ENCODE peak calls at places on chromosome 19, in nine cellular contexts. One of them, this sample, is unnamed.
A peak's percentile ranks its signal among the peaks of the same experiment; 100 is the strongest.

GRCh38 chr19:50362656-50363424 is 2.6 kb downstream of the NAPSA start:
- DNase-seq in ascending aorta: no peak
- DNase-seq in osteoblast: no peak
- DNase-seq in epithelial cell of proximal tubule: no peak
- DNase-seq in fibroblast of lung: no peak
- DNase-seq in IMR-90: no peak
- DNase-seq in AG04450: no peak
- DNase-seq in fibroblast of the aortic adventitia: no peak
- DNase-seq in astrocyte of the spinal cord: no peak
- DNase-seq in this sample: no peak

GRCh38 chr19:37333457-37333856 is 37.4 kb upstream of the ZNF527 start:
- DNase-seq in ascending aorta: no peak
- DNase-seq in osteoblast: no peak
- DNase-seq in epithelial cell of proximal tubule: no peak
- DNase-seq in fibroblast of lung: no peak
- DNase-seq in IMR-90: no peak
- DNase-seq in AG04450: no peak
- DNase-seq in fibroblast of the aortic adventitia: peak; percentile 32
- DNase-seq in astrocyte of the spinal cord: no peak
- DNase-seq in this sample: no peak

GRCh38 chr19:47865166-47865565 is 6.1 kb downstream of the TPRX2 start:
- DNase-seq in ascending aorta: no peak
- DNase-seq in osteoblast: peak; percentile 34
- DNase-seq in epithelial cell of proximal tubule: no peak
- DNase-seq in fibroblast of lung: no peak
- DNase-seq in IMR-90: no peak
- DNase-seq in AG04450: no peak
- DNase-seq in fibroblast of the aortic adventitia: no peak
- DNase-seq in astrocyte of the spinal cord: no peak
- DNase-seq in this sample: no peak

GRCh38 chr19:47694466-47695273 is 18.6 kb upstream of the EHD2 start:
- DNase-seq in ascending aorta: no peak
- DNase-seq in osteoblast: peak; percentile 50
- DNase-seq in epithelial cell of proximal tubule: no peak
- DNase-seq in fibroblast of lung: no peak
- DNase-seq in IMR-90: no peak
- DNase-seq in AG04450: no peak
- DNase-seq in fibroblast of the aortic adventitia: no peak
- DNase-seq in astrocyte of the spinal cord: no peak
- DNase-seq in this sample: no peak

GRCh38 chr19:50025794-50026549 is at the start of gene ZNF473:
- DNase-seq in ascending aorta: peak; percentile 86
- DNase-seq in osteoblast: peak; percentile 98
- DNase-seq in epithelial cell of proximal tubule: no peak
- DNase-seq in fibroblast of lung: peak; percentile 96
- DNase-seq in IMR-90: peak; percentile 94
- DNase-seq in AG04450: peak; percentile 89
- DNase-seq in fibroblast of the aortic adventitia: no peak
- DNase-seq in astrocyte of the spinal cord: peak; percentile 98
- DNase-seq in this sample: peak; percentile 75

GRCh38 chr19:49689133-49690072 is at the start of gene ADM5:
- DNase-seq in ascending aorta: no peak
- DNase-seq in osteoblast: peak; percentile 70
- DNase-seq in epithelial cell of proximal tubule: no peak
- DNase-seq in fibroblast of lung: no peak
- DNase-seq in IMR-90: no peak
- DNase-seq in AG04450: no peak
- DNase-seq in fibroblast of the aortic adventitia: no peak
- DNase-seq in astrocyte of the spinal cord: no peak
- DNase-seq in this sample: no peak

GRCh38 chr19:50921391-50922315 is 10.5 kb upstream of the KLK4 start:
- DNase-seq in ascending aorta: no peak
- DNase-seq in osteoblast: no peak
- DNase-seq in epithelial cell of proximal tubule: no peak
- DNase-seq in fibroblast of lung: no peak
- DNase-seq in IMR-90: no peak
- DNase-seq in AG04450: no peak
- DNase-seq in fibroblast of the aortic adventitia: peak; percentile 42
- DNase-seq in astrocyte of the spinal cord: no peak
- DNase-seq in this sample: no peak

GRCh38 chr19:41821003-41821735 is 23.3 kb downstream of the LYPD4 start:
- DNase-seq in ascending aorta: no peak
- DNase-seq in osteoblast: no peak
- DNase-seq in epithelial cell of proximal tubule: peak; percentile 6
- DNase-seq in fibroblast of lung: peak; percentile 15
- DNase-seq in IMR-90: peak; percentile 15
- DNase-seq in AG04450: no peak
- DNase-seq in fibroblast of the aortic adventitia: peak; percentile 26
- DNase-seq in astrocyte of the spinal cord: no peak
- DNase-seq in this sample: no peak

GRCh38 chr19:619286-620002 is 13.9 kb downstream of the POLRMT start:
- DNase-seq in ascending aorta: no peak
- DNase-seq in osteoblast: no peak
- DNase-seq in epithelial cell of proximal tubule: no peak
- DNase-seq in fibroblast of lung: no peak
- DNase-seq in IMR-90: no peak
- DNase-seq in AG04450: no peak
- DNase-seq in fibroblast of the aortic adventitia: no peak
- DNase-seq in astrocyte of the spinal cord: no peak
- DNase-seq in this sample: no peak

GRCh38 chr19:49427855-49428546 is 2.8 kb downstream of the GFY start:
- DNase-seq in ascending aorta: no peak
- DNase-seq in osteoblast: peak; percentile 92
- DNase-seq in epithelial cell of proximal tubule: no peak
- DNase-seq in fibroblast of lung: no peak
- DNase-seq in IMR-90: no peak
- DNase-seq in AG04450: no peak
- DNase-seq in fibroblast of the aortic adventitia: no peak
- DNase-seq in astrocyte of the spinal cord: no peak
- DNase-seq in this sample: no peak

GRCh38 chr19:10009269-10009665 is 1.0 kb downstream of the COL5A3 start:
- DNase-seq in ascending aorta: no peak
- DNase-seq in osteoblast: peak; percentile 98
- DNase-seq in epithelial cell of proximal tubule: no peak
- DNase-seq in fibroblast of lung: peak; percentile 89
- DNase-seq in IMR-90: peak; percentile 92
- DNase-seq in AG04450: peak; percentile 85
- DNase-seq in fibroblast of the aortic adventitia: peak; percentile 81
- DNase-seq in astrocyte of the spinal cord: peak; percentile 87
- DNase-seq in this sample: no peak

DNA sequence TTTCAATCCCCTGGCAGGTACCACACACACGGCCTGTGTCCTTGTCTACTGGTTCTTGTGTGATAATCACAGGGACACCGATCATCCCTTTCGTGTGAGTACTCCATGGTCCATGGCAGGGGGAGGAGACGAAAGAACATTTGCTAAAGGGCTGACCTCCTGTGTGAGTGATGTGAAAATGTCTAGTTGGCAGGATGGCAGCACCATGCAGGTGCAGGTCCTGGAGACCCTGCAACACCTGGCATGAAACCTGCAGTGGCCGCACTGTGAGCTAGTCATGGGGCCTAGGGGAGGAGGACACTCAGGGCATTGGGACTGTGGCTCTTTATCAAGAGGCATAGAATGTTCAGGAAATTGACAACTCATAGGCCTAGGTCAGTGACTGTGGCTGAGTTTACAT is 22.9 kb upstream of the LGALS14 start:
- DNase-seq in ascending aorta: no peak
- DNase-seq in osteoblast: no peak
- DNase-seq in epithelial cell of proximal tubule: no peak
- DNase-seq in fibroblast of lung: no peak
- DNase-seq in IMR-90: no peak
- DNase-seq in AG04450: no peak
- DNase-seq in fibroblast of the aortic adventitia: no peak
- DNase-seq in astrocyte of the spinal cord: no peak
- DNase-seq in this sample: no peak
- H3K4me3 ChIP-seq in ascending aorta: no peak overlapping the region
- H3K4me3 ChIP-seq in osteoblast: no peak overlapping the region
- H3K4me3 ChIP-seq in epithelial cell of proximal tubule: no peak overlapping the region
- H3K4me3 ChIP-seq in fibroblast of lung: no peak overlapping the region
- H3K4me3 ChIP-seq in IMR-90: no peak overlapping the region
- H3K4me3 ChIP-seq in AG04450: no peak overlapping the region
- H3K4me3 ChIP-seq in fibroblast of the aortic adventitia: no peak overlapping the region
- H3K4me3 ChIP-seq in astrocyte of the spinal cord: no peak overlapping the region
- H3K4me3 ChIP-seq in this sample: no peak overlapping the region

DNA sequence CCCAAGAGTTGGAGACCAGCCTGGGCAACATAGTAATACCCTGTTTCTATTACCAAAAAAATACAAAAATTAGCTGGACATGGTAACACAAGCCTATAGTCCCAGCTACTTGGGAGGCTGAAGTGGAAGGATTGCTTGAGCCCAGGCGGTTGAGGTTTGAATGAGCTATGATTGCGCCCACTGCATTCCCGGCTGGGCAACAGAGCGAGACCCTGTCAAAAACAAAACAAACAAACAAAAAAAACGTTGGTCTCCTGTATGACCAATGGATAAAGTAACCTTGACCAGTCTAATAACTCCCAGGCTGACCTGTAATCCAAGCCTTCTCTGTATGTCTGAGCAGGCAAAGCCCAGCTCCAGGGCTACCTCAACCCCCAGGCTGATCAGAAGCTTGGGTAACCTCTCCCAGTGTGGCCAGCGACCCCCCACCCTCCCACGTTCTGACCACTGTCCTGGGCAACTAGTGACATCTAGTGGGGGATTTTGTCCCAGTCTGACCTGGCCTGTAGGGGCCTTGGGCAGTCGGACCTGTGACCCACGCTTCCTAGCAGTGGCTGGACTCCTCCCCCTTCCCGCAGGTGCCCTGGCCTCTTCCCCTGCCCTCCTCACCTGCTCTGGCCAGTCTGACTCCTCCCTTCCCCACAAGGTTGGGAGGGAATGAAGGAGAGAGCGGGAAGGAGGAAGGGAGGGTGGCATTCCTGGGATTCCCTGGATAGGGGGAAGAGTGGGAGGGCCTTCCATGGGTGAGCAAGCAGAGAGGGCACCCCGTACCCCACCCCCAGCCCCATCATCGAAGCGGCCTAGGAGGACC is 1.0 kb upstream of the BCAM start:
- DNase-seq in ascending aorta: no peak
- DNase-seq in osteoblast: peak; percentile 93
- DNase-seq in epithelial cell of proximal tubule: peak; percentile 31
- DNase-seq in fibroblast of lung: peak; percentile 43
- DNase-seq in IMR-90: peak; percentile 34
- DNase-seq in AG04450: no peak
- DNase-seq in fibroblast of the aortic adventitia: peak; percentile 34
- DNase-seq in astrocyte of the spinal cord: peak; percentile 17
- DNase-seq in this sample: no peak
- TF ChIP-seq CTCF in ascending aorta: no peak
- TF ChIP-seq CTCF in osteoblast: peak; percentile 53
- TF ChIP-seq CTCF in epithelial cell of proximal tubule: peak; percentile 60
- TF ChIP-seq CTCF in fibroblast of lung: peak; percentile 48
- TF ChIP-seq CTCF in IMR-90: peak; percentile 59
- TF ChIP-seq CTCF in AG04450: peak; percentile 53
- TF ChIP-seq CTCF in fibroblast of the aortic adventitia: peak; percentile 53
- TF ChIP-seq CTCF in astrocyte of the spinal cord: peak; percentile 60
- TF ChIP-seq CTCF in this sample: peak; percentile 43

GRCh38 chr19:13208131-13208963 is 58.1 kb downstream of the IER2 start:
- DNase-seq in ascending aorta: no peak
- DNase-seq in osteoblast: peak; percentile 100
- DNase-seq in epithelial cell of proximal tubule: no peak
- DNase-seq in fibroblast of lung: peak; percentile 88
- DNase-seq in IMR-90: peak; percentile 76
- DNase-seq in AG04450: peak; percentile 63
- DNase-seq in fibroblast of the aortic adventitia: peak; percentile 75
- DNase-seq in astrocyte of the spinal cord: peak; percentile 61
- DNase-seq in this sample: no peak

GRCh38 chr19:13208964-13209796 is 59.0 kb downstream of the IER2 start:
- DNase-seq in ascending aorta: no peak
- DNase-seq in osteoblast: peak; percentile 92
- DNase-seq in epithelial cell of proximal tubule: no peak
- DNase-seq in fibroblast of lung: no peak
- DNase-seq in IMR-90: no peak
- DNase-seq in AG04450: no peak
- DNase-seq in fibroblast of the aortic adventitia: no peak
- DNase-seq in astrocyte of the spinal cord: no peak
- DNase-seq in this sample: no peak

GRCh38 chr19:13209797-13210775 is 59.9 kb downstream of the IER2 start:
- DNase-seq in ascending aorta: no peak
- DNase-seq in osteoblast: peak; percentile 85
- DNase-seq in epithelial cell of proximal tubule: no peak
- DNase-seq in fibroblast of lung: no peak
- DNase-seq in IMR-90: no peak
- DNase-seq in AG04450: no peak
- DNase-seq in fibroblast of the aortic adventitia: no peak
- DNase-seq in astrocyte of the spinal cord: no peak
- DNase-seq in this sample: no peak

GRCh38 chr19:13206581-13206980 is 56.4 kb downstream of the IER2 start:
- DNase-seq in ascending aorta: no peak
- DNase-seq in osteoblast: peak; percentile 76
- DNase-seq in epithelial cell of proximal tubule: no peak
- DNase-seq in fibroblast of lung: no peak
- DNase-seq in IMR-90: no peak
- DNase-seq in AG04450: no peak
- DNase-seq in fibroblast of the aortic adventitia: no peak
- DNase-seq in astrocyte of the spinal cord: no peak
- DNase-seq in this sample: no peak

DNA sequence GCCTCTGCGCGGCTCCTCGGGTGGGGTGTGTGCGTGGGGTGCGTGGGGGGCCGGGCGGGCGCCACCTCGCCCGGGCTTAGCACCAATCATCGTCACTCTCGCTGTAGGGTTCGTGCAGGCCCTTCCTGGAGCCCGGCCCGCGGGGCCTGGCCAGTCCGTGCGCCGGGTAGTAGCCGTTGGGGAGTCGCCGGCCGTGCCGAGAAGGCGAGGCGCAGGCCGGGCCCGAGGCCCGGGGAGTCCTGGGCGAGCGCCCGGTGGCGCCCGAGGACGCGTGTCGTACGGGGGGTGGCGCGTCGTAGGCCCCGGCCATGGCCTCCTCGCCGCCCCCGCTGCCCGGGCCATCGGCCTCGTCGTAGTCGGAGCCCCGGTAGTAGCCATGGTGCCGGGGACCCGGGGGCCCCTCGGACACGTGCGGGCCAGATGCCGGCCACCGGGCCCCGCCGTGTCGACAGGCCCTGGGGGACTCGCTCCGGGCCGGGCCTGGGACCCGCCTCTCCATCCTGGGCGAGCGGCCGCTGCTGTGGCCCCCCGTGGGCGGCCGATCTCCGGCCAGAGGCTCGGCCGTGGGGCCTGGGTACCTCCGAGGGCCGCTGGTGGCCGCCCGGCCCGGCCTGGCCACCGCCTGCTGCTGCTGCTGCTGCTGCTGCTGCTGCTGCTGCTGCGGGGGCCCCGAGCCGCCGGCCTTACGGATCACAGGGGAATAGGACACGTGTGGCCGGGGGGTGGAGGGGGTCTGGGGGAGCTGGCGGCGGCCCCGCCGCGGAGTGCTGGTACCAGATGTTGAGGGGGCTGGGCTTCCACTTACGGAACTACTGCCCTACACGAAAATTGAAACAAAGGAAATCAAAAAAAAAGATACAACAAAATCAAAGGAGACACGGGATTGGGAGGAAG is 57.3 kb downstream of the IER2 start:
- DNase-seq in ascending aorta: no peak
- DNase-seq in osteoblast: peak; percentile 97
- DNase-seq in epithelial cell of proximal tubule: no peak
- DNase-seq in fibroblast of lung: no peak
- DNase-seq in IMR-90: no peak
- DNase-seq in AG04450: no peak
- DNase-seq in fibroblast of the aortic adventitia: peak; percentile 6
- DNase-seq in astrocyte of the spinal cord: no peak
- DNase-seq in this sample: no peak
- H3K4me3 ChIP-seq in ascending aorta: peak overlapping the region; percentile 80
- H3K4me3 ChIP-seq in osteoblast: peak overlapping the region; percentile 65
- H3K4me3 ChIP-seq in epithelial cell of proximal tubule: peak overlapping the region; percentile 45
- H3K4me3 ChIP-seq in fibroblast of lung: peak overlapping the region; percentile 31
- H3K4me3 ChIP-seq in IMR-90: peak overlapping the region; percentile 2
- H3K4me3 ChIP-seq in AG04450: peak overlapping the region; percentile 25
- H3K4me3 ChIP-seq in fibroblast of the aortic adventitia: no peak overlapping the region
- H3K4me3 ChIP-seq in astrocyte of the spinal cord: no peak overlapping the region
- H3K4me3 ChIP-seq in this sample: no peak overlapping the region

GRCh38 chr19:35090795-35091214 is 24.8 kb upstream of the FXYD3 start:
- DNase-seq in ascending aorta: no peak
- DNase-seq in osteoblast: peak; percentile 91
- DNase-seq in epithelial cell of proximal tubule: no peak
- DNase-seq in fibroblast of lung: no peak
- DNase-seq in IMR-90: no peak
- DNase-seq in AG04450: no peak
- DNase-seq in fibroblast of the aortic adventitia: no peak
- DNase-seq in astrocyte of the spinal cord: no peak
- DNase-seq in this sample: no peak
- TF ChIP-seq CTCF in ascending aorta: no peak
- TF ChIP-seq CTCF in osteoblast: no peak
- TF ChIP-seq CTCF in epithelial cell of proximal tubule: no peak
- TF ChIP-seq CTCF in fibroblast of lung: no peak
- TF ChIP-seq CTCF in IMR-90: no peak
- TF ChIP-seq CTCF in AG04450: no peak
- TF ChIP-seq CTCF in fibroblast of the aortic adventitia: no peak
- TF ChIP-seq CTCF in astrocyte of the spinal cord: no peak
- TF ChIP-seq CTCF in this sample: no peak